ENCODE peak calls at places on chromosomes 11 and 22, in six cellular contexts. C is neuronal stem cell, W is IMR-90, U is trophoblast cell, X is mesenchymal stem cell, B is H1. J is an unnamed sample.

GRCh38 chr11:119322921-119323531 is 6.1 kb upstream of the MCAM start:
- DNase-seq in W (no peak), U (no peak), B (no peak), X (no peak), C (no peak), J (no peak)

GRCh38 chr11:35347921-35348331 is 71.4 kb downstream of the SLC1A2 start:
- DNase-seq in X (no peak), W (peak), C (no peak), U (peak), B (no peak), J (peak)

GRCh38 chr11:92663539-92663938 is 305.9 kb upstream of the MTNR1B start:
- DNase-seq in W (no peak), C (no peak), X (no peak), U (peak), B (no peak), J (no peak)

GRCh38 chr22:22821340-22821739 is 66.3 kb upstream of the IGLL5 start:
- DNase-seq in C (no peak), W (no peak), X (no peak), U (no peak), B (no peak), J (no peak)

GRCh38 chr11:107457205-107457557 is 444 bp downstream of the CWF19L2 start:
- DNase-seq in B (no peak), C (no peak), W (peak), U (peak), X (no peak), J (no peak)

GRCh38 chr11:127454856-127455255 is 454.3 kb upstream of the KIRREL3 start:
- DNase-seq in B (no peak), U (no peak), C (no peak), X (no peak), W (no peak), J (no peak)

GRCh38 chr22:20471126-20471833 is 24.3 kb downstream of the KLHL22 start:
- DNase-seq in C (no peak), B (no peak), U (no peak), X (no peak), W (no peak), J (no peak)

GRCh38 chr11:108654994-108655631 is 9.8 kb upstream of the DDX10 start:
- DNase-seq in C (no peak), U (peak), X (peak), B (no peak), W (peak), J (no peak)

GRCh38 chr11:67561971-67562560 is 21.5 kb upstream of the GSTP1 start:
- DNase-seq in B (no peak), C (no peak), X (peak), U (peak), W (peak), J (no peak)

GRCh38 chr22:19891350-19892248 is 36.9 kb upstream of the GNB1L start:
- DNase-seq in B (no peak), U (peak), W (peak), X (peak), C (peak), J (peak)

GRCh38 chr11:62644220-62644619 is 2.2 kb downstream of the GANAB start:
- DNase-seq in U (no peak), X (no peak), C (no peak), W (no peak), B (no peak), J (no peak)

GRCh38 chr11:134753805-134754130 is 341.7 kb upstream of the B3GAT1 start:
- DNase-seq in U (no peak), B (no peak), W (no peak), X (no peak), C (no peak), J (no peak)

GRCh38 chr11:134801526-134801925 is 389.5 kb upstream of the B3GAT1 start:
- DNase-seq in C (no peak), X (no peak), U (no peak), W (no peak), B (no peak), J (no peak)

GRCh38 chr11:88231894-88232482 is 56.7 kb upstream of the RAB38 start:
- DNase-seq in W (peak), U (peak), X (peak), B (no peak), C (peak), J (no peak)

GRCh38 chr11:20022363-20023081 is 137.8 kb downstream of the DBX1 start:
- DNase-seq in B (peak), X (peak), C (peak), U (peak), W (peak), J (peak)

GRCh38 chr11:35337136-35337918 is 82.0 kb downstream of the SLC1A2 start:
- DNase-seq in X (peak), B (no peak), U (peak), W (peak), C (no peak), J (no peak)

GRCh38 chr11:57306156-57306876 is 18.4 kb downstream of the TNKS1BP1 start:
- DNase-seq in W (peak), U (no peak), C (no peak), X (no peak), B (no peak), J (no peak)

GRCh38 chr11:112294688-112295340 is 34.2 kb upstream of the PLET1 start:
- DNase-seq in B (no peak), W (no peak), X (peak), C (no peak), U (no peak), J (no peak)

GRCh38 chr11:123800041-123800440 is 6.1 kb downstream of the OR6M1 start:
- DNase-seq in X (no peak), C (no peak), U (no peak), B (no peak), W (no peak), J (no peak)

GRCh38 chr11:494761-495536 is 12.1 kb downstream of the RNH1 start:
- DNase-seq in C (no peak), X (no peak), B (peak), U (no peak), W (no peak), J (no peak)

GRCh38 chr11:90884181-90884580 is 661.3 kb upstream of the CHORDC1 start:
- DNase-seq in U (no peak), W (no peak), X (no peak), C (no peak), B (no peak), J (no peak)

GRCh38 chr11:21316591-21316990 is 647.2 kb downstream of the NELL1 start:
- DNase-seq in W (no peak), C (no peak), X (no peak), B (no peak), U (no peak), J (no peak)

GRCh38 chr22:28799834-28800307 is 498 bp downstream of the XBP1 start:
- DNase-seq in U (peak), X (peak), B (no peak), W (peak), C (peak), J (peak)

GRCh38 chr22:37419370-37419915 is 7.8 kb downstream of the ELFN2 start:
- DNase-seq in U (no peak), B (no peak), C (no peak), X (no peak), W (no peak), J (no peak)

GRCh38 chr11:18209058-18209457 is 27.5 kb downstream of the SAA4 start:
- DNase-seq in X (no peak), C (no peak), U (no peak), W (no peak), B (no peak), J (no peak)
- H4K91ac ChIP-seq in X (no peak), C (no peak), U (no peak), W (no peak), B (no peak), J (no peak)

GRCh38 chr11:4085575-4085974 is 9.0 kb upstream of the RRM1 start:
- DNase-seq in X (no peak), U (no peak), W (no peak), B (no peak), C (no peak), J (no peak)

GRCh38 chr11:4084406-4084805 is 10.2 kb upstream of the RRM1 start:
- DNase-seq in W (no peak), C (no peak), B (no peak), X (no peak), U (no peak), J (no peak)

GRCh38 chr11:4090258-4090657 is 4.3 kb upstream of the RRM1 start:
- DNase-seq in X (no peak), C (no peak), B (no peak), W (no peak), U (no peak), J (no peak)

GRCh38 chr11:4086584-4087353 is 7.8 kb upstream of the RRM1 start:
- DNase-seq in U (no peak), X (no peak), C (no peak), W (no peak), B (no peak), J (no peak)

DNA sequence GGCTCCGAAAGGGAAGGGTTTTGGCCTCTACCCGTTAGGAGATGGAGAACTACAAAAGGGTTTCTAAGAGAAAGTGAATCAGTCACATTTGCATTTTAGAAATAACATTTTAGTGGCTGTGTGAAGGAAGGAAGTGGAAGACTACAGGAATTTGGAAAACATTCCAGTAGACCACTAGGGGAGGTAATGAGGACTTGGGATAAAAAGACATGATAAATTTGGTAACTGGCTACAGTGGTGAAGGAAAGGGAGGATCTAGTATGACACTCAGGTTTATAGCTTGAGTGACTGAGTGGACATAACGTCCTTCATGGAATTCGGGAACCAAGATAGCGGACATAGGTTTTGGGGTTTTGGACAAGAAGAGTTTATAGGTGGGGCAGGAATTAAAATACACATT is 7.0 kb upstream of the RRM1 start:
- DNase-seq in C (no peak), X (peak), B (no peak), W (peak), U (no peak), J (no peak)
- H4K91ac ChIP-seq in C (no peak), X (no peak), B (no peak), W (no peak), U (no peak), J (no peak)

GRCh38 chr11:103699216-103699615 is 337.2 kb upstream of the DDI1 start:
- DNase-seq in C (no peak), U (peak), B (no peak), X (no peak), W (no peak), J (no peak)

GRCh38 chr11:103700605-103701004 is 335.8 kb upstream of the DDI1 start:
- DNase-seq in B (no peak), X (peak), C (no peak), U (peak), W (peak), J (no peak)

GRCh38 chr11:103699656-103700055 is 336.8 kb upstream of the DDI1 start:
- DNase-seq in B (no peak), C (no peak), W (no peak), U (no peak), X (no peak), J (no peak)

DNA sequence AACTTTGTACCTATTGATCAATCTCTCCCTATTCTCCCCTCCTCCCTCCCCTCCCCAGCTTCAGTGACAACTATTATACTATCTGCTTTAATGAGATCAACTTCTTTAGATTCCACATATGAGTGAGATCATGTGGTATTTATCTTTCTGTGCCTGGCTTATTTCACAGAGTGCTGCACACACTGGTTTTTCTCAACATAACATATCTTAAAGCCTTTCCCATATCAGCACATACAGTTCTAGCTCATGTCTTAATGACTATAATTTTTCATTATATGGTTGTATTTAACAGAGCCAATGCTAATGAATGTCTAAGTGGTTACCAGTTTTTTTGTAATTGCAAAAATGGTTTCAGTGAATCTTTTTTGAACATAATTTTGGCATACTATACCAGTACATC is 340.3 kb upstream of the DDI1 start:
- DNase-seq in U (no peak), C (no peak), X (no peak), B (no peak), W (no peak), J (no peak)
- H4K91ac ChIP-seq in U (no peak), C (no peak), X (no peak), B (no peak), W (no peak), J (no peak)

DNA sequence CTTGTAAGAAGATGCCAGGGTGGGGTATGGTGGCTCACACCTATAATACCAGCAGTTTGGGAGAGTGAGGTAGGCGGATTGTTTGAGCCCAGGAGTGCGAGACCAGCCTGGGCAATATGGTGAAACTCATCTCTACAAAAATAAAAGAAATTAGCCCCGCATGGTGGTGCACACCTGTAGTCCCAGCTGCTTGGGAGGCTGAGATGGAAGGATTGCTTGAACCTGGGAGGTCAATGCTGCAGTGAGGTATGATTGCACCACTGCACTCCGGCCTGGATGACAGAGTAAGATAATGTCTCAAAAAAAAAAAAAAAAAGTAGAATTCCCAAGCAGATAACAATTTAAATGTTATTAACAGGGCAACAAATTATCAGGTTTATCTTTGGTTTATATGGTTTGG is 20.2 kb downstream of the ACER3 start:
- DNase-seq in B (no peak), C (no peak), X (no peak), U (peak), W (no peak), J (no peak)
- H4K91ac ChIP-seq in B (no peak), C (no peak), X (no peak), U (no peak), W (no peak), J (no peak)

GRCh38 chr11:129854229-129854805 is 38.7 kb downstream of the TMEM45B start:
- DNase-seq in C (no peak), W (no peak), U (peak), X (no peak), B (no peak), J (no peak)
- H4K91ac ChIP-seq in C (no peak), W (peak), U (no peak), X (no peak), B (no peak), J (no peak)

DNA sequence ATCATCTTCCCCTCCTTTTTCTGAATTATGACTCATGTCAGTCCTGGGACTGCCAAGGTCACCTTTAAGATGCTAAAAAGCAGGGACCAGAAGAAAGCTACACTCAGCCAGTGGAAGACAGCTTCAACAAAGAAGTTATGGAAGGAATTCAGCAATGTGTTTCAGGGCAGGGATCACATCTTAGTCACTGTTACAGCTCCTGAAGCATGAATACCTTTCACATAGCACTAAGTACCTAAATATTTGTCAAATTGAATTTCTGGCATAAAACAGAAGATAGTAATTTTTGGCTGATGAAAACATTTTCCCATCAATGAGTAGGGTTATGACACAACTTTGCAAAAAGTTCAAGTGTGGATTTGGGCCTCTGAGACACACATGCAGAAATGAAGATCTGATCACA is 5.2 kb downstream of the DDB1 start:
- DNase-seq in W (peak), B (no peak), C (no peak), X (no peak), U (peak), J (no peak)
- H4K91ac ChIP-seq in W (no peak), B (no peak), C (no peak), X (no peak), U (no peak), J (no peak)

DNA sequence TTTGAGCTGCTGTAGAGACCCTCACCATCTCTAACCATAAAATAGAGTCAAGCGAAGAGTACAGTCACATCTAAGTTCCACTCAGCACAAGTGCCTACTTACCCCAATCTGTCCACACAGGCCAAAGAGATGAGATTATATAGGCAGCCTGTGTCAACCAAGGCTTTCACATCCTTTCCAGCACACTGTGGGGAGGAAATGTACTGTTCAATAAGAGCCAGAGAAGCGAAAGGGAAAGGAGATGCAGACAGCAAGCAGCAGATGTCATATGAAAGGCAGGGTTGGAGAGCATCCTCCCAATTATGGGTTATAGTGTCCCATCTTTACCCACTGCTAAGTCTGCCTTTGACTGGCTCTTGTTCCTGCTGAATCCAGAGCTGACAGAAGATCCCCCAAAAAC is 16.4 kb downstream of the NRIP3 start:
- DNase-seq in C (no peak), B (no peak), U (no peak), X (no peak), W (no peak), J (no peak)
- H4K91ac ChIP-seq in C (no peak), B (no peak), U (no peak), X (no peak), W (no peak), J (no peak)

GRCh38 chr11:126279191-126279590 is 3.7 kb upstream of the TIRAP start:
- DNase-seq in B (no peak), U (no peak), W (no peak), C (no peak), X (no peak), J (no peak)
- H4K91ac ChIP-seq in B (no peak), U (no peak), W (no peak), C (no peak), X (no peak), J (no peak)

DNA sequence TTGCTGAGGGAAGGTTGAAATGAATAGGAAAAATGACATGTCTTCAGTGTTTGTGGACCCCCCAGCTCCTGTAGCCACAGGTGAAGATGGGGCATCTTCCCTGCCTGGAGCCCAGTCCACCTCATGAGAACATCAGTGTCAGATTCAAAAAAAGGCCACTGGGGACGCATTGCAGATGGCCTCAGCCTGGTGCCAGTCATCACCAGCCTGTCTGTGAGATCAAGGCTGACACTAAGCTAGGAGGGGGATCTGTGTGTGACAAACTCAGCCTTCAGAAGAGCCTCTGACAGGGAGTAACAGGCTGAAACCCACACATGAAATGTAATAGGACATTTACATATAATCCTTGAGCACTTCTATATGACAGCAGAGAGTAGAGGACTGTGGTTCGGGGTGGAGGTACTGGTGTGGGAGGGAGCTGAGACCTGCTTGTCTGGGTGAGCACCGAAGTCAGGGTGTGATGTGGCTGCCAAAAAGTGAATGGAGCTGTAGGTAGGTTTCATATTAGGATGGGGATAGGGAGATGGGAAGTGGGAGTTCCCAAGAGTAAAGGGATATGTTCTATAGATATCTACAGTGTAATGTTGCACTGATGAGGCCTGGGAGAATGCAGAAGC is 20.5 kb upstream of the CCDC134 start:
- DNase-seq in U (no peak), W (no peak), C (no peak), B (no peak), X (no peak), J (no peak)
- H4K91ac ChIP-seq in U (no peak), W (no peak), C (no peak), B (no peak), X (no peak), J (no peak)

J was measured in H9.